ENCODE peak calls at places on chromosomes 12 and 14, in five cellular contexts. V, U, O, X and Z are unnamed samples.

GRCh38 chr12:104105461-104105860 is 32.5 kb downstream of the NFYB start:
- DNase-seq in V (no peak), U (no peak), O (no peak), X (no peak), Z (no peak)

GRCh38 chr14:99829450-99829849 is 36.2 kb downstream of the EML1 start:
- DNase-seq in V (no peak), U (no peak), O (no peak), X (no peak), Z (no peak)

GRCh38 chr14:80213602-80214001 is 2.3 kb upstream of the DIO2 start:
- DNase-seq in V (no peak), U (no peak), O (no peak), X (peak), Z (no peak)

GRCh38 chr14:100285021-100285912 is 21.0 kb downstream of the SLC25A29 start:
- DNase-seq in V (peak), U (peak), O (peak), X (no peak), Z (peak)

GRCh38 chr12:111443086-111443485 is 37.4 kb downstream of the SH2B3 start:
- DNase-seq in V (no peak), U (no peak), O (no peak), X (no peak), Z (no peak)

GRCh38 chr12:52847335-52848102 is 1.3 kb downstream of the KRT78 start:
- DNase-seq in V (no peak), U (no peak), O (no peak), X (no peak), Z (no peak)

GRCh38 chr12:6199531-6200265 is 502 bp upstream of the CD9 start:
- DNase-seq in V (peak), U (peak), O (peak), X (no peak), Z (peak)

GRCh38 chr12:90794212-90794611 is 160.8 kb downstream of the CCER1 start:
- DNase-seq in V (no peak), U (no peak), O (no peak), X (no peak), Z (no peak)

GRCh38 chr14:69779088-69779487 is 12.1 kb downstream of the SRSF5 start:
- DNase-seq in V (no peak), U (no peak), O (no peak), X (no peak), Z (no peak)

GRCh38 chr14:86404425-86404824 is 874.5 kb downstream of the FLRT2 start:
- DNase-seq in V (no peak), U (no peak), O (no peak), X (no peak), Z (no peak)

GRCh38 chr14:95519699-95520098 is 3.2 kb upstream of the SYNE3 start:
- DNase-seq in V (no peak), U (peak), O (peak), X (peak), Z (peak)

GRCh38 chr12:107027304-107028053 is 40.5 kb upstream of the MTERF2 start:
- DNase-seq in V (no peak), U (no peak), O (peak), X (peak), Z (no peak)

GRCh38 chr14:75542585-75543091 is 20.4 kb downstream of the BATF start:
- DNase-seq in V (peak), U (no peak), O (no peak), X (no peak), Z (peak)

GRCh38 chr12:117860111-117860510 is 108.7 kb downstream of the KSR2 start:
- DNase-seq in V (no peak), U (no peak), O (no peak), X (no peak), Z (no peak)

GRCh38 chr12:116766746-116767145 is 28.6 kb downstream of the RNFT2 start:
- DNase-seq in V (no peak), U (no peak), O (no peak), X (no peak), Z (no peak)

GRCh38 chr12:2273288-2273687 is 220.5 kb downstream of the CACNA1C start:
- DNase-seq in V (no peak), U (peak), O (no peak), X (peak), Z (peak)